ENCODE peak calls at places on chromosome 19, in five cellular contexts. One of them, this sample, is unnamed.

GRCh38 chr19:2142173-2142829 is 9.1 kb downstream of the AP3D1 start:
- DNase-seq in fibroblast of villous mesenchyme: no peak
- DNase-seq in GM12878: no peak
- DNase-seq in WERI-Rb-1: no peak
- DNase-seq in AG04449: no peak
- DNase-seq in this sample: no peak

GRCh38 chr19:18063463-18063862 is 23.3 kb downstream of the IL12RB1 start:
- DNase-seq in AG04449: no peak
- DNase-seq in fibroblast of villous mesenchyme: no peak
- DNase-seq in WERI-Rb-1: peak
- DNase-seq in GM12878: no peak
- DNase-seq in this sample: no peak

GRCh38 chr19:23071087-23071511 is 45.7 kb upstream of the ZNF730 start:
- DNase-seq in fibroblast of villous mesenchyme: peak
- DNase-seq in AG04449: no peak
- DNase-seq in WERI-Rb-1: peak
- DNase-seq in GM12878: no peak
- DNase-seq in this sample: peak

GRCh38 chr19:18001837-18002345 is 6.1 kb upstream of the ARRDC2 start:
- DNase-seq in AG04449: no peak
- DNase-seq in WERI-Rb-1: no peak
- DNase-seq in GM12878: no peak
- DNase-seq in fibroblast of villous mesenchyme: no peak
- DNase-seq in this sample: no peak

GRCh38 chr19:2207991-2208860 is 27.9 kb downstream of the PLEKHJ1 start:
- DNase-seq in fibroblast of villous mesenchyme: peak
- DNase-seq in AG04449: no peak
- DNase-seq in WERI-Rb-1: peak
- DNase-seq in GM12878: no peak
- DNase-seq in this sample: peak

GRCh38 chr19:44111910-44112463 is 1.2 kb upstream of the ZNF225 start:
- DNase-seq in AG04449: peak
- DNase-seq in GM12878: no peak
- DNase-seq in WERI-Rb-1: peak
- DNase-seq in fibroblast of villous mesenchyme: peak
- DNase-seq in this sample: peak

GRCh38 chr19:13995017-13995728 is 10.9 kb downstream of the RFX1 start:
- DNase-seq in AG04449: no peak
- DNase-seq in fibroblast of villous mesenchyme: peak
- DNase-seq in WERI-Rb-1: no peak
- DNase-seq in GM12878: no peak
- DNase-seq in this sample: no peak

GRCh38 chr19:46621191-46622117 is 3.4 kb downstream of the PTGIR start:
- DNase-seq in AG04449: no peak
- DNase-seq in GM12878: no peak
- DNase-seq in WERI-Rb-1: peak
- DNase-seq in fibroblast of villous mesenchyme: peak
- DNase-seq in this sample: no peak

GRCh38 chr19:39915848-39916215 is 18.6 kb downstream of the FCGBP start:
- DNase-seq in GM12878: no peak
- DNase-seq in WERI-Rb-1: no peak
- DNase-seq in fibroblast of villous mesenchyme: no peak
- DNase-seq in AG04449: no peak
- DNase-seq in this sample: no peak

GRCh38 chr19:47280183-47280797 is 5.6 kb downstream of the INAFM1 start:
- DNase-seq in AG04449: no peak
- DNase-seq in WERI-Rb-1: peak
- DNase-seq in fibroblast of villous mesenchyme: no peak
- DNase-seq in GM12878: no peak
- DNase-seq in this sample: peak

GRCh38 chr19:2315818-2316353 is 7.9 kb upstream of the LINGO3 start:
- DNase-seq in AG04449: no peak
- DNase-seq in GM12878: no peak
- DNase-seq in WERI-Rb-1: peak
- DNase-seq in fibroblast of villous mesenchyme: peak
- DNase-seq in this sample: peak

GRCh38 chr19:34173145-34173956 is 1.0 kb downstream of the LSM14A start:
- DNase-seq in WERI-Rb-1: no peak
- DNase-seq in GM12878: no peak
- DNase-seq in AG04449: no peak
- DNase-seq in fibroblast of villous mesenchyme: peak
- DNase-seq in this sample: peak

GRCh38 chr19:873084-874019 is 13.9 kb downstream of the CFD start:
- DNase-seq in fibroblast of villous mesenchyme: peak
- DNase-seq in WERI-Rb-1: peak
- DNase-seq in GM12878: peak
- DNase-seq in AG04449: no peak
- DNase-seq in this sample: peak

GRCh38 chr19:916645-917322 is 349 bp upstream of the KISS1R start:
- DNase-seq in fibroblast of villous mesenchyme: no peak
- DNase-seq in GM12878: no peak
- DNase-seq in AG04449: no peak
- DNase-seq in WERI-Rb-1: peak
- DNase-seq in this sample: no peak

GRCh38 chr19:2557093-2557440 is 81.1 kb downstream of the GADD45B start:
- DNase-seq in AG04449: no peak
- DNase-seq in GM12878: no peak
- DNase-seq in fibroblast of villous mesenchyme: no peak
- DNase-seq in WERI-Rb-1: no peak
- DNase-seq in this sample: no peak

GRCh38 chr19:482186-483041 is 13.9 kb upstream of the MADCAM1 start:
- DNase-seq in AG04449: no peak
- DNase-seq in GM12878: no peak
- DNase-seq in fibroblast of villous mesenchyme: no peak
- DNase-seq in WERI-Rb-1: no peak
- DNase-seq in this sample: no peak

GRCh38 chr19:42596391-42597071 is 1.8 kb upstream of the CEACAM8 start:
- DNase-seq in fibroblast of villous mesenchyme: peak
- DNase-seq in GM12878: no peak
- DNase-seq in WERI-Rb-1: peak
- DNase-seq in AG04449: no peak
- DNase-seq in this sample: peak

GRCh38 chr19:46631481-46631880 is 4.5 kb downstream of the GNG8 start:
- DNase-seq in AG04449: no peak
- DNase-seq in GM12878: no peak
- DNase-seq in WERI-Rb-1: peak
- DNase-seq in fibroblast of villous mesenchyme: peak
- DNase-seq in this sample: peak

GRCh38 chr19:3945838-3946237 is 13.0 kb downstream of the NMRK2 start:
- DNase-seq in GM12878: no peak
- DNase-seq in fibroblast of villous mesenchyme: peak
- DNase-seq in AG04449: no peak
- DNase-seq in WERI-Rb-1: no peak
- DNase-seq in this sample: no peak

DNA sequence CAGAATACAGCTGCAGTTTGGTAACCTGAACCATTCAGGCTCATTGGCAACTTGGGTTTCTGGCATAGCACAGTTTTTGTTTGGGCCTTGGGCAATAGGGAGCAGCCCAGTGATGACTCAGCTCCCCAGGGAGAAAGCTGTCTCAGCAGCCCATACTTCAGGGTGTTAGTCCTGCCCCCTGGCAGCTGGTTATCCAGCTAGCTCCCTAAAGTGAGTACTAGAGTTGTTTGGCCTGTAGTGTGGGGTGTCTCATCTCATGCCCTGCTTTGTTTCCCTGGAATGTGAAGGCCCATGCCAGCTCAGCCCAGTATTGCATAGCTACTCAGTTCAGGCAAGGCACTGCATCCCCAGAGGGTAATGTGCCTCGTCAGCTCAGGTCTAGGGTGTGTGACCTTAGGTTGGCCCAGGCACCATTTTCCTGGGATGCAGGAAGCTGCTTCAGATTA is 18.2 kb upstream of the ZNF543 start:
- DNase-seq in WERI-Rb-1: no peak
- DNase-seq in fibroblast of villous mesenchyme: peak
- DNase-seq in GM12878: no peak
- DNase-seq in AG04449: peak
- DNase-seq in this sample: no peak
- TF ChIP-seq CTCF in WERI-Rb-1: no peak
- TF ChIP-seq CTCF in fibroblast of villous mesenchyme: peak
- TF ChIP-seq CTCF in GM12878: no peak
- TF ChIP-seq CTCF in AG04449: no peak
- TF ChIP-seq CTCF in this sample: no peak

GRCh38 chr19:7706662-7707454 is 4.9 kb upstream of the FCER2 start:
- DNase-seq in fibroblast of villous mesenchyme: no peak
- DNase-seq in WERI-Rb-1: no peak
- DNase-seq in AG04449: no peak
- DNase-seq in GM12878: no peak
- DNase-seq in this sample: no peak

GRCh38 chr19:7706188-7706530 is 4.2 kb upstream of the FCER2 start:
- DNase-seq in fibroblast of villous mesenchyme: no peak
- DNase-seq in GM12878: no peak
- DNase-seq in WERI-Rb-1: no peak
- DNase-seq in AG04449: no peak
- DNase-seq in this sample: no peak

GRCh38 chr19:7705387-7706187 is 3.7 kb upstream of the FCER2 start:
- DNase-seq in GM12878: peak
- DNase-seq in AG04449: no peak
- DNase-seq in WERI-Rb-1: no peak
- DNase-seq in fibroblast of villous mesenchyme: no peak
- DNase-seq in this sample: no peak

GRCh38 chr19:7709932-7710460 is 8.1 kb upstream of the FCER2 start:
- DNase-seq in AG04449: no peak
- DNase-seq in fibroblast of villous mesenchyme: no peak
- DNase-seq in GM12878: no peak
- DNase-seq in WERI-Rb-1: no peak
- DNase-seq in this sample: no peak

GRCh38 chr19:7710616-7711015 is 8.7 kb upstream of the FCER2 start:
- DNase-seq in GM12878: no peak
- DNase-seq in fibroblast of villous mesenchyme: no peak
- DNase-seq in AG04449: no peak
- DNase-seq in WERI-Rb-1: no peak
- DNase-seq in this sample: no peak
- TF ChIP-seq CTCF in GM12878: no peak
- TF ChIP-seq CTCF in fibroblast of villous mesenchyme: no peak
- TF ChIP-seq CTCF in AG04449: no peak
- TF ChIP-seq CTCF in WERI-Rb-1: no peak
- TF ChIP-seq CTCF in this sample: no peak

GRCh38 chr19:41373993-41374392 is 2.3 kb upstream of the TMEM91 start:
- DNase-seq in fibroblast of villous mesenchyme: peak
- DNase-seq in WERI-Rb-1: peak
- DNase-seq in GM12878: no peak
- DNase-seq in AG04449: peak
- DNase-seq in this sample: peak

GRCh38 chr19:41376998-41377365 is 649 bp downstream of the TMEM91 start:
- DNase-seq in fibroblast of villous mesenchyme: no peak
- DNase-seq in GM12878: no peak
- DNase-seq in WERI-Rb-1: no peak
- DNase-seq in AG04449: no peak
- DNase-seq in this sample: no peak

GRCh38 chr19:41376241-41376997 is at the start of gene TMEM91:
- DNase-seq in fibroblast of villous mesenchyme: peak
- DNase-seq in GM12878: no peak
- DNase-seq in AG04449: no peak
- DNase-seq in WERI-Rb-1: peak
- DNase-seq in this sample: peak

DNA sequence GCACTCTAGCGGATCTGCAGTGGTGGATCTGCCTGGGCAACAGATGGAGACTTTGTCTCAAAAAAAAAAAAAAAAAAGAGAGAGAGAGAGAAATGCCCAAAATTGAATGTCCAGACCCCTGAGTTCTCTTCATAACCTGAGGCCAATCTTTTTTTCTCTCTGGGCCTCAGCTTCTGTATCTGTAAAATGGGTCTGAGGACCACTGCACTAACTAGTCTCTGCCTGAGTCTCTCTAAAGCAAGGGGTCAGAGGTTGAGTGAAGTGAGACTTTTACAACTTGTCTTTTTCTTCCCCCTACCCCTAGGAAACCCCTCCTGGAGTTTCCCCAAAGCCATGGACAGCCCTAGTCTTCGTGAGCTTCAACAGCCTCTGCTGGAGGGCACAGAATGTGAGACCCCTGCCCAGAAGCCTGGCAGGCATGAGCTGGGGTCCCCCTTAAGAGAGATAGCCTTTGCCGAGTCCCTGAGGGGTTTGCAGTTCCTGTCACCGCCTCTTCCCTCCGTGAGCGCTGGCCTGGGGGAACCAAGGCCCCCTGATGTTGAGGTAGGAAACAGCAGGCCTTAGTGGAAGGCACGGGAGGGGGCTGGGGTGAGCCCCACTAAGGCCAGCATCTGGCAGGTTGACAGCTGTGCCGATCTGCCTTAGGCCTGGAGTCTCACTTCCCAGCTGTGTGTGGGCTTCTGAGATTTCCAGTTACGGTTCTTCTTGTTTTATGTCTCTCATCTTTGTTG is 1.8 kb downstream of the TMEM91 start:
- DNase-seq in AG04449: no peak
- DNase-seq in fibroblast of villous mesenchyme: peak
- DNase-seq in WERI-Rb-1: no peak
- DNase-seq in GM12878: no peak
- DNase-seq in this sample: peak
- TF ChIP-seq CTCF in AG04449: peak
- TF ChIP-seq CTCF in fibroblast of villous mesenchyme: peak
- TF ChIP-seq CTCF in WERI-Rb-1: no peak
- TF ChIP-seq CTCF in GM12878: peak
- TF ChIP-seq CTCF in this sample: peak

GRCh38 chr19:45175663-45176345 is 2.2 kb downstream of the TRAPPC6A start:
- DNase-seq in AG04449: no peak
- DNase-seq in WERI-Rb-1: no peak
- DNase-seq in fibroblast of villous mesenchyme: no peak
- DNase-seq in GM12878: no peak
- DNase-seq in this sample: no peak

GRCh38 chr19:45179848-45180370 is 1.3 kb downstream of the BLOC1S3 start:
- DNase-seq in AG04449: no peak
- DNase-seq in GM12878: no peak
- DNase-seq in fibroblast of villous mesenchyme: no peak
- DNase-seq in WERI-Rb-1: no peak
- DNase-seq in this sample: no peak

GRCh38 chr19:45179063-45179847 is 671 bp downstream of the BLOC1S3 start:
- DNase-seq in GM12878: no peak
- DNase-seq in WERI-Rb-1: no peak
- DNase-seq in AG04449: no peak
- DNase-seq in fibroblast of villous mesenchyme: peak
- DNase-seq in this sample: peak

GRCh38 chr19:45177817-45178261 is at the start of gene TRAPPC6A:
- DNase-seq in AG04449: peak
- DNase-seq in GM12878: no peak
- DNase-seq in fibroblast of villous mesenchyme: peak
- DNase-seq in WERI-Rb-1: no peak
- DNase-seq in this sample: peak

DNA sequence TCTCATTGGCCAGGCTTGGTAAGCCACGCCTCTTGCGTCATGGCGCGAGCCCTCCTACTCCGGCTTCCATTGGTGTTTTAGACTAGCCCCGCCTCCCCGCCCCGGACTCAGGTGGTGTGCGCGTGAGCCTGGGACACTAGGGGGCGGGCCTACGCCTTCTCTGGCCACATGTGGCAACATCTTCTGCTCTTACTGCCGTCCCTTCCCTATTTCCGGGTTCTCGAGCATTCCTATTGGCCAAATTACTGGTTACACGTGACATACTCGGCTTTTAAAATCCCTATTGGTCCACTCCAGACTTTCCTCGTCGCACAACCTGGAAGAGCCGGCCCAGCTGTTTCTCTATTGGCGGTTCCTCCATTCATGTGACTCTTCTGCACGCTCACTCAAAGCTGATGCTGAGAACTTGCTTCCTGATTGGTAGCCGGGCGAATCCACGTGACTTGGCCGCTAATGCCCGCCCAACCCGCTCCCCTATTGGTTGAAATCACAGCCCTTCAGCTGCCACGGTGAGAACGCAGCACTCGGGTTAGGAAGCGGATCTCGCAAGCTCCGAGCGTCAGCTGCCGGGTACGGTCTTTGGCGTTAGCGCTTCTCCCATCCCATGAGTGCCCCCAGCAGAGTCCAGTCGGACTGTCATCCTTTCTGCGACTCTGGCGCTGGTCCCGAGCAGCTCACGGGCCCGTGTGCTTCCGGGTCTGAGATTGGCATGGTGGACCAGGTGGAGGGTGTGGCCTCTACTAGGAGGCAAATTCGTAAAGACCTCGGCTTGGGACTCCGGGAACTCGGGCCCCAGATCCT is at the start of gene BLOC1S3:
- DNase-seq in AG04449: peak
- DNase-seq in GM12878: peak
- DNase-seq in WERI-Rb-1: peak
- DNase-seq in fibroblast of villous mesenchyme: peak
- DNase-seq in this sample: peak
- TF ChIP-seq CTCF in AG04449: peak
- TF ChIP-seq CTCF in GM12878: peak
- TF ChIP-seq CTCF in WERI-Rb-1: peak
- TF ChIP-seq CTCF in fibroblast of villous mesenchyme: peak
- TF ChIP-seq CTCF in this sample: peak

This sample was measured in glutamatergic neuron.